ENCODE peak calls at places on chromosomes 5 and 9, in five cellular contexts. F, P, W, V and J are unnamed samples. For H3K4me1 and H3K9me3, the result is how much of the 10 kb centered on the place peaks cover.

GRCh38 chr5:72841756-72842535 is 25.5 kb downstream of the TNPO1 start:
- DNase-seq in F (no peak), P (no peak), W (no peak), V (no peak), J (no peak)

GRCh38 chr5:141747152-141747640 is 65.2 kb upstream of the ARAP3 start:
- DNase-seq in F (peak), P (peak), W (peak), V (no peak), J (no peak)

GRCh38 chr9:81682177-81682576 is 7.2 kb downstream of the TLE1 start:
- DNase-seq in F (no peak), P (no peak), W (no peak), V (no peak), J (no peak)

GRCh38 chr9:114677418-114677817 is 4.6 kb downstream of the TEX48 start:
- DNase-seq in F (no peak), P (no peak), W (no peak), V (no peak), J (peak)

GRCh38 chr9:109652112-109652511 is 127.9 kb upstream of the PALM2AKAP2 start:
- DNase-seq in F (no peak), P (no peak), W (no peak), V (no peak), J (no peak)

GRCh38 chr9:15277400-15278137 is 29.4 kb downstream of the TTC39B start:
- DNase-seq in F (peak), P (no peak), W (no peak), V (peak), J (no peak)

GRCh38 chr9:102362463-102363138 is 624.2 kb upstream of the GRIN3A start:
- DNase-seq in F (peak), P (no peak), W (no peak), V (no peak), J (no peak)

GRCh38 chr9:75170898-75171360 is 82.6 kb downstream of the OSTF1 start:
- DNase-seq in F (no peak), P (no peak), W (no peak), V (no peak), J (no peak)

GRCh38 chr9:133163559-133164208 is at the start of gene GBGT1:
- DNase-seq in F (peak), P (peak), W (peak), V (no peak), J (no peak)

GRCh38 chr9:95511232-95511951 is 5.4 kb downstream of the PTCH1 start:
- DNase-seq in F (peak), P (no peak), W (peak), V (peak), J (no peak)

GRCh38 chr9:135290566-135290965 is 189.0 kb upstream of the PPP1R26 start:
- DNase-seq in F (no peak), P (no peak), W (no peak), V (no peak), J (no peak)

GRCh38 chr9:135291165-135291564 is 188.4 kb upstream of the PPP1R26 start:
- DNase-seq in F (no peak), P (no peak), W (no peak), V (no peak), J (no peak)

GRCh38 chr9:135288054-135288453 is 191.5 kb upstream of the PPP1R26 start:
- DNase-seq in F (no peak), P (no peak), W (no peak), V (no peak), J (no peak)

GRCh38 chr9:135288941-135289534 is 190.5 kb upstream of the PPP1R26 start:
- DNase-seq in F (no peak), P (no peak), W (no peak), V (no peak), J (no peak)

DNA sequence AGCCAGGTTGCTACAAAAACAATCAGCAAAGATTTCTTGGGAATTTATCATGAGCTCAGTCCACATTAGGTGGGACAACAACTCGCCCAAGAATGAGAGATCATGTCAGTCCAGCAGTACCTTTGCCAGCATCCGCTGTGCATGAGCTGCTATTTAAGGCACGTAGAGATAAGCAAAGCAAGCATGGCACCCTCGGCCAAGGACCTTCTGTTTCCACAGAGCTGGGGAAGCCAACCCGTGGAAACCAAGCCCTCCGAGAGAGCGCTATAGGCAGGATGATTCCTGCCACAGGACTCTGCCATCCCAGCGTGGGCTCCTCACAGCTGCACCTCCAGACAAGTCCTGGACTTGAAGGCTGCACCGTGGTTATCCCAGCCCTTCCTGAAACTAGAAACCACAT is 189.5 kb upstream of the PPP1R26 start:
- DNase-seq in F (no peak), P (no peak), W (no peak), V (no peak), J (no peak)
- H3K4me1 ChIP-seq in F (under half), P (under half), W (under half), V (under half), J (under half)

GRCh38 chr5:3121813-3122212 is 370.3 kb upstream of the IRX2 start:
- DNase-seq in F (peak), P (no peak), W (no peak), V (no peak), J (no peak)

GRCh38 chr5:3119435-3119834 is 368.0 kb upstream of the IRX2 start:
- DNase-seq in F (no peak), P (no peak), W (no peak), V (no peak), J (no peak)

GRCh38 chr5:3116366-3116765 is 364.9 kb upstream of the IRX2 start:
- DNase-seq in F (no peak), P (no peak), W (no peak), V (no peak), J (no peak)

GRCh38 chr5:3120013-3120412 is 368.5 kb upstream of the IRX2 start:
- DNase-seq in F (peak), P (no peak), W (no peak), V (no peak), J (no peak)

GRCh38 chr5:3118321-3118720 is 366.8 kb upstream of the IRX2 start:
- DNase-seq in F (peak), P (no peak), W (no peak), V (no peak), J (no peak)
- H3K9me3 ChIP-seq in F (under half), P (under half), W (under half), V (under half), J (under half)

GRCh38 chr5:115424030-115424429 is 120.5 kb downstream of the FEM1C start:
- DNase-seq in F (no peak), P (no peak), W (no peak), V (no peak), J (no peak)

GRCh38 chr5:115423051-115423450 is 121.5 kb downstream of the FEM1C start:
- DNase-seq in F (no peak), P (no peak), W (no peak), V (no peak), J (no peak)

GRCh38 chr5:115424446-115424845 is 120.1 kb downstream of the FEM1C start:
- DNase-seq in F (no peak), P (no peak), W (no peak), V (no peak), J (no peak)

GRCh38 chr5:115419794-115420585 is 123.5 kb upstream of the CCDC112 start:
- DNase-seq in F (no peak), P (no peak), W (no peak), V (no peak), J (no peak)

GRCh38 chr5:115423541-115423940 is 121.0 kb downstream of the FEM1C start:
- DNase-seq in F (peak), P (peak), W (peak), V (no peak), J (no peak)
- H3K4me1 ChIP-seq in F (under half), P (under half), W (under half), V (under half), J (under half)

GRCh38 chr5:50328193-50328729 is 112.8 kb downstream of the EMB start:
- DNase-seq in F (no peak), P (no peak), W (no peak), V (no peak), J (no peak)
- H3K9me3 ChIP-seq in F (under half), P (under half), W (under half), V (under half), J (under half)

GRCh38 chr5:93158841-93159240 is 422.2 kb downstream of the NR2F1-AS1 start:
- DNase-seq in F (no peak), P (no peak), W (no peak), V (no peak), J (no peak)

GRCh38 chr5:93164690-93165089 is 416.3 kb downstream of the NR2F1-AS1 start:
- DNase-seq in F (peak), P (no peak), W (no peak), V (no peak), J (no peak)

GRCh38 chr5:93165559-93165958 is 415.5 kb downstream of the NR2F1-AS1 start:
- DNase-seq in F (no peak), P (no peak), W (no peak), V (no peak), J (no peak)

GRCh38 chr5:93163010-93163663 is 417.9 kb downstream of the NR2F1-AS1 start:
- DNase-seq in F (no peak), P (no peak), W (no peak), V (no peak), J (no peak)

DNA sequence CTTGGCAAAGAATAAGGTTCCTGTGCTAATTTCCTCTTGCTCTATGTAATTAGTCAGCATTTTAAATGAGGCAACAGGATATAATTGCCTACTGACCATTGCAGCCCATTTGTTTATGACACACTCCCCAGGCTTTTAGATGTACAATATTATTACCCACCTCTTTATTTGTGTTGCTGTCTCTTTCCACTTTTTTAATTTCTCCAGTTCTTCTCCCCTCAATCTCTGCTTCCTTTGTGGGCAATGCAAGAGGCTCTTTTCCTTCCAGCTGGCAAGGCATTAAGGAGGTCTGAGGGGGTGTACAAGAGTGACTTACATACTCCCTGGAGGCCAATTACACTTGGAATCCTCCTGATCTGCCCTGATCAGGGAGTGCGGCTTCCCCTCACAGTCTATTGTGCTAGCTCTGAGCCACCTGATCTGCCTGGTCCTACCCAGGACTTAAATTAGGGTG is 418.8 kb downstream of the NR2F1-AS1 start:
- DNase-seq in F (peak), P (no peak), W (no peak), V (no peak), J (no peak)
- H3K4me1 ChIP-seq in F (under half), P (under half), W (under half), V (under half), J (under half)

GRCh38 chr5:179065703-179066102 is 5.5 kb downstream of the ZNF354C start:
- DNase-seq in F (no peak), P (no peak), W (no peak), V (no peak), J (no peak)
- H3K9me3 ChIP-seq in F (under half), P (under half), W (under half), V (under half), J (under half)

GRCh38 chr9:108282872-108283271 is 572.9 kb downstream of the ACTL7B start:
- DNase-seq in F (no peak), P (no peak), W (no peak), V (no peak), J (no peak)

GRCh38 chr9:108290839-108291585 is 564.8 kb downstream of the ACTL7B start:
- DNase-seq in F (no peak), P (no peak), W (no peak), V (no peak), J (no peak)

GRCh38 chr9:108291586-108291932 is 564.2 kb downstream of the ACTL7B start:
- DNase-seq in F (no peak), P (no peak), W (no peak), V (no peak), J (no peak)

GRCh38 chr9:108286807-108287206 is 569.0 kb downstream of the ACTL7B start:
- DNase-seq in F (no peak), P (no peak), W (no peak), V (no peak), J (no peak)
- H3K4me1 ChIP-seq in F (under half), P (under half), W (under half), V (under half), J (under half)

GRCh38 chr9:138115506-138115905 is 237.9 kb downstream of the CACNA1B start:
- DNase-seq in F (no peak), P (peak), W (no peak), V (no peak), J (no peak)

GRCh38 chr9:138112090-138112748 is 234.6 kb downstream of the CACNA1B start:
- DNase-seq in F (no peak), P (no peak), W (no peak), V (no peak), J (no peak)

GRCh38 chr9:138112791-138113600 is 235.4 kb downstream of the CACNA1B start:
- DNase-seq in F (no peak), P (no peak), W (no peak), V (no peak), J (no peak)

GRCh38 chr9:138116521-138116920 is 238.9 kb downstream of the CACNA1B start:
- DNase-seq in F (no peak), P (no peak), W (no peak), V (no peak), J (no peak)

GRCh38 chr9:138114501-138115245 is 237.1 kb downstream of the CACNA1B start:
- DNase-seq in F (no peak), P (no peak), W (no peak), V (no peak), J (no peak)
- H3K9me3 ChIP-seq in F (under half), P (under half), W (under half), V (under half), J (under half)

DNA sequence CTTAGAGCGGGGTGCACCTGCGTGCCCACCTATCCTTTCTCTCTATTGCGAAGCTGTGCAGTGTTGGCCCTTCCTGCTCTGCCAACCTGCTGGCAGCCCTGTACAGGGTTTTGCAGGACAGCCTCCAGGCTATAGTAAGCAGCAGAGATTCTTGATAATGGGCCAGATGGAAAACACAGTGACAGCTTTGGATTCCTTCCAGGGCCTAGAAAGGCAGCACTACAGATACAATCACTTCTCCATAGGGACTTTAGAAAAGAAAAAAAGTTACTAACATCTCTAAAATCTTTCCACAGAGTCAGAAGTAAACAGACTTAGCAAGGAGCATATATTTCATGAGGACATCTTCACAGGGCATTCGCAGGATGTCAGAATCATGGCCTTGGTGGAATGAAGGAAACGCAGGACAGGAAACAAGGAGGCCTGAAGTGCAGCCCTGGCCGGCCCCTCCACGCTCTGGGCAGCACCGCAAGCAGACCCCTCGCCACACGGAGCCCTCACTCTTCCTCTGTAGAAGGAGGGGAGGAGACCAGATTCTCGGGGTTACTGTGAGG is 172.1 kb upstream of the GAS1 start:
- DNase-seq in F (no peak), P (no peak), W (no peak), V (no peak), J (no peak)
- H3K4me1 ChIP-seq in F (under half), P (under half), W (under half), V (under half), J (under half)